ENCODE peak calls at places on chromosome 6, in four cellular contexts. One of them, this sample, is unnamed.

GRCh38 chr6:33147807-33148666 is 44.2 kb downstream of the COL11A2 start:
- DNase-seq in IMR-90: peak; percentile 58
- DNase-seq in left lung: no peak
- DNase-seq in SJSA1: no peak
- DNase-seq in this sample: no peak

GRCh38 chr6:127451388-127451787 is 7.8 kb downstream of the KIAA0408 start:
- DNase-seq in SJSA1: no peak
- DNase-seq in left lung: no peak
- DNase-seq in IMR-90: no peak
- DNase-seq in this sample: no peak

GRCh38 chr6:63213325-63213724 is 2.1 kb downstream of the FKBP1C start:
- DNase-seq in left lung: no peak
- DNase-seq in IMR-90: no peak
- DNase-seq in SJSA1: no peak
- DNase-seq in this sample: no peak

GRCh38 chr6:15752820-15753219 is 90.0 kb upstream of the DTNBP1 start:
- DNase-seq in left lung: no peak
- DNase-seq in IMR-90: no peak
- DNase-seq in SJSA1: no peak
- DNase-seq in this sample: no peak

GRCh38 chr6:105594821-105595220 is 191.9 kb upstream of the PREP start:
- DNase-seq in IMR-90: peak; percentile 41
- DNase-seq in left lung: no peak
- DNase-seq in SJSA1: no peak
- DNase-seq in this sample: no peak

GRCh38 chr6:106749611-106750010 is 120.2 kb downstream of the QRSL1 start:
- DNase-seq in left lung: no peak
- DNase-seq in IMR-90: peak; percentile 30
- DNase-seq in SJSA1: no peak
- DNase-seq in this sample: no peak

GRCh38 chr6:88142299-88142668 is 23.9 kb downstream of the CNR1 start:
- DNase-seq in IMR-90: no peak
- DNase-seq in SJSA1: no peak
- DNase-seq in left lung: no peak
- DNase-seq in this sample: no peak

GRCh38 chr6:16436550-16436949 is 198.2 kb downstream of the GMPR start:
- DNase-seq in IMR-90: no peak
- DNase-seq in left lung: no peak
- DNase-seq in SJSA1: no peak
- DNase-seq in this sample: no peak

GRCh38 chr6:100343678-100344077 is 121.0 kb downstream of the SIM1 start:
- DNase-seq in left lung: no peak
- DNase-seq in IMR-90: peak; percentile 73
- DNase-seq in SJSA1: no peak
- DNase-seq in this sample: no peak

DNA sequence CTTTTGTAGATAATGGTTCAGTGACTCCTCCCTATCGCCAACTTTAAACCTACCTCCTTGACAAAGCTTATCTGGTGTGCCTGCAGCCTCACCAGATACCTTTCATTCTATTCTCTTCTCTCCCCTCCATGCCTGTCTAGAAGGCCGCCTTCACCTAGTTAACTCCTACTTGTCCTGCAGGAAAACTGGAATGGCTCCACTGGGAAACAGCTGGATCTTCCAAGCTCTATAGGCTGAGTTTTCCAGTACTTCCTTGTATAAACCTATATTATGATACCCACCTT is 6.2 kb downstream of the PRKN start:
- DNase-seq in IMR-90: no peak
- DNase-seq in SJSA1: no peak
- DNase-seq in left lung: no peak
- DNase-seq in this sample: no peak
- H3K27ac ChIP-seq in IMR-90: no peak overlapping the region
- H3K27ac ChIP-seq in SJSA1: no peak overlapping the region
- H3K27ac ChIP-seq in left lung: no peak overlapping the region
- H3K27ac ChIP-seq in this sample: no peak overlapping the region

GRCh38 chr6:317068-317451 is 24.8 kb downstream of the DUSP22 start:
- DNase-seq in left lung: no peak
- DNase-seq in SJSA1: no peak
- DNase-seq in IMR-90: no peak
- DNase-seq in this sample: no peak
- H3K9me3 ChIP-seq in left lung: no peaks in the 10 kb centered on the region
- H3K9me3 ChIP-seq in SJSA1: no peaks in the 10 kb centered on the region
- H3K9me3 ChIP-seq in IMR-90: peaks cover 2% of the 10 kb centered on the region
- H3K9me3 ChIP-seq in this sample: no peaks in the 10 kb centered on the region

GRCh38 chr6:64990652-64991304 is 716.2 kb downstream of the EYS start:
- DNase-seq in left lung: no peak
- DNase-seq in SJSA1: no peak
- DNase-seq in IMR-90: no peak
- DNase-seq in this sample: no peak
- H3K4me3 ChIP-seq in left lung: no peak overlapping the region
- H3K4me3 ChIP-seq in SJSA1: no peak overlapping the region
- H3K4me3 ChIP-seq in IMR-90: no peak overlapping the region
- H3K4me3 ChIP-seq in this sample: no peak overlapping the region

DNA sequence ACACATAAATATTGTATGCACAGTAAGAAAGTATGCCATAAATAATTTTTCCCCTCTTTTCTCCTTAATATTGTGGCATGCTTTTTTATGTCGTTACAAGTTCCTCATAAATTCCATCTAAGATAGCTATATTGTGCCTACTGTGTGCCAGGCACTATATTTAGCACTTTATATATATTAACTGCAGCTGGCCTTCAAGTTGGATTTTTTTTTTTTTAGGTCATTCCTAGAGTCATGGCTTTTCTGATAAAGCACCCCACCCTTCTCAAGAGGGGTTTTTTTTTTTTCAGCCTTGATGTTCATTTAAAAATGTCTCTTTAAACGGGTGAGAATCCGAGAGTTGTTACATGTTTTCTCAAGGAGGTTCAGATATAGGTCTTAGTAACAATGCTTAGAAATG is 42.8 kb upstream of the RNF8 start:
- DNase-seq in IMR-90: no peak
- DNase-seq in left lung: no peak
- DNase-seq in SJSA1: no peak
- DNase-seq in this sample: no peak
- H3K27ac ChIP-seq in IMR-90: no peak overlapping the region
- H3K27ac ChIP-seq in left lung: no peak overlapping the region
- H3K27ac ChIP-seq in SJSA1: no peak overlapping the region
- H3K27ac ChIP-seq in this sample: no peak overlapping the region

DNA sequence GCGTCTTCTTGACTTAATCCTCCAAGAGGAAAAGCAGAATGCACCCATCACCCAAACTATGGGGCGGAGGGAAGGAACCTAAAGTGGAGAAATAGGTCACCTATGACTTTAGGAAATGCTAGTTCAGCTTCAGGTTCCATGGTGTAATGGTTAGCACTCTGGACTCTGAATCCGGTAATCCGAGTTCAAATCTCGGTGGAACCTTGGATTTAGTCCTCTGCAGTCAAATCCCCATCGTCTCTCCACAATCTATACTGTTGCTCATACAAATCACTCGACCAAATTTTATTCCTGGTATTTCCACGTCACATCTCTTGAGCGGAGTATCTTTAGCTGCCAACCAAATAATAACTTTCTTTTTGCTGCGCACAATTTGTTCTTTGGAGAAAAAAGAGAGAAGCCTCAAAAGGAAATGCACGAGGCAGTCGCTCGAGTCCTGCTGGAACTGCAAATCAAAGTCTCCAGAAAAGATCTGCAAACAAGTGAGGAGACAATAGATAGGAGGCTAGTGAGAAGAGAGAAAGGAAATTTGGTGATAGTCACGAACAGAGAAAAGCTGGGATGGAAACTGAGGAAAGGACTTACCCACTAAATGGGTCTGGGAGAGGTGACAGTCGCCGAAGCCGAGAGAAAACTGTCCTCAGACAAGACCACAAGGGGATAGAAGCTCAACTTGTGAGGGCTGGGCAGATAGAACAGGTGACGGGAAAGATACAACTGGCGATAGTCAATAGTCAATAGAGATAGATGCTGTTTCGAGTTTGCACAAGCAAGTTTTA is 16.6 kb downstream of the POM121L2 start:
- DNase-seq in SJSA1: no peak
- DNase-seq in left lung: no peak
- DNase-seq in IMR-90: peak; percentile 85
- DNase-seq in this sample: no peak
- H3K9me3 ChIP-seq in SJSA1: peaks cover 13% of the 10 kb centered on the region
- H3K9me3 ChIP-seq in left lung: no peaks in the 10 kb centered on the region
- H3K9me3 ChIP-seq in IMR-90: no peaks in the 10 kb centered on the region
- H3K9me3 ChIP-seq in this sample: no peaks in the 10 kb centered on the region

DNA sequence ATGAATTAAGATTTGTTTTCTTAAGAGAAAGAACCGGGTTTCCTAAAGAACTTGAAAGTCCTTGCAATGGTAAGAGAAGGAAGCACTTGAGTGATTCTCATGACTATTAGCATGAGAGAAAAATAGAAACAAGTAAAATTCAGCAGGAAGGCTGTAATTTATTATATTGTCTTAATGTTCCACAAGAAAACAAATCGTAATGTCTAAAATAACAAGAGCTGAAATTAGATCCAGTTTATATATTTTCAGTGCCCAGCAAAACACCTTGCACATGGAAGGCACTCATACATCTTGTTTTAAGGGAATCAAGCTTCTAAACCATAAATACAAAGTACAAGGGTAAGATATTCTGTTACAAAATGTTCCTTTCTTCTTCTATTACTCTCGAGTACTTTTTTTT is 229.4 kb upstream of the PLN start:
- DNase-seq in IMR-90: no peak
- DNase-seq in left lung: no peak
- DNase-seq in SJSA1: no peak
- DNase-seq in this sample: no peak
- H3K4me3 ChIP-seq in IMR-90: no peak overlapping the region
- H3K4me3 ChIP-seq in left lung: no peak overlapping the region
- H3K4me3 ChIP-seq in SJSA1: no peak overlapping the region
- H3K4me3 ChIP-seq in this sample: no peak overlapping the region

GRCh38 chr6:44235891-44236516 is 10.9 kb upstream of the HSP90AB1 start:
- DNase-seq in IMR-90: no peak
- DNase-seq in SJSA1: no peak
- DNase-seq in left lung: no peak
- DNase-seq in this sample: no peak

GRCh38 chr6:44233560-44234100 is 10.2 kb downstream of the SLC29A1 start:
- DNase-seq in left lung: no peak
- DNase-seq in IMR-90: no peak
- DNase-seq in SJSA1: no peak
- DNase-seq in this sample: no peak

GRCh38 chr6:44234101-44235090 is 11.0 kb downstream of the SLC29A1 start:
- DNase-seq in IMR-90: peak; percentile 73
- DNase-seq in SJSA1: peak; percentile 73
- DNase-seq in left lung: no peak
- DNase-seq in this sample: peak; percentile 60

GRCh38 chr6:44237021-44237812 is 9.7 kb upstream of the HSP90AB1 start:
- DNase-seq in left lung: peak; percentile 94
- DNase-seq in IMR-90: peak; percentile 97
- DNase-seq in SJSA1: peak; percentile 97
- DNase-seq in this sample: peak; percentile 96

GRCh38 chr6:44235269-44235668 is 11.6 kb upstream of the HSP90AB1 start:
- DNase-seq in SJSA1: no peak
- DNase-seq in left lung: no peak
- DNase-seq in IMR-90: no peak
- DNase-seq in this sample: no peak
- H3K27ac ChIP-seq in SJSA1: no peak overlapping the region
- H3K27ac ChIP-seq in left lung: peak overlapping the region; percentile 63
- H3K27ac ChIP-seq in IMR-90: no peak overlapping the region
- H3K27ac ChIP-seq in this sample: peak overlapping the region; percentile 64

DNA sequence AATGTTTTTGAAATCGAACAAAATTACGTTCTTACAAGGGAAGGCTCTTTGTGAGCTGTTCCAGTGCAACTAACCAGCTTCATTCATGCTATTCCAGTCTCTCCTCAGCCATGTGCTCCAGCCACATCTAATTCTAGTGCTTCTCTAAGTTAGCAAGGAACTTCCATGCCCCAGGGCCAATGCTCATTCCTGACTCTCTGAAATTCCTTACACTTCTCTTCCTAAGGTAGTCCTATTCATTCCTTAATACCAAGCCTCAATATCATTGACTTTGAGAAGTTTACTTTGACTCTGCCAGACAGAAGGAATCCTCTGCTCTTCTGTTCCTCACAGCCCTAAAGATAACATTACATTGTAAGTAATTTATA is 135.7 kb upstream of the BACH2 start:
- DNase-seq in IMR-90: no peak
- DNase-seq in left lung: no peak
- DNase-seq in SJSA1: no peak
- DNase-seq in this sample: no peak
- H3K9me3 ChIP-seq in IMR-90: no peaks in the 10 kb centered on the region
- H3K9me3 ChIP-seq in left lung: no peaks in the 10 kb centered on the region
- H3K9me3 ChIP-seq in SJSA1: peaks cover 2% of the 10 kb centered on the region
- H3K9me3 ChIP-seq in this sample: no peaks in the 10 kb centered on the region

GRCh38 chr6:156840606-156841005 is 63.4 kb downstream of the ARID1B start:
- DNase-seq in IMR-90: no peak
- DNase-seq in left lung: no peak
- DNase-seq in SJSA1: no peak
- DNase-seq in this sample: no peak
- H3K4me3 ChIP-seq in IMR-90: no peak overlapping the region
- H3K4me3 ChIP-seq in left lung: no peak overlapping the region
- H3K4me3 ChIP-seq in SJSA1: no peak overlapping the region
- H3K4me3 ChIP-seq in this sample: no peak overlapping the region

This sample was measured in pancreas.